ENCODE peak calls at places on chromosomes 16 and 17, in six cellular contexts. X is tibial artery, I is fibroblast of lung, N is prostate gland, C is ovary, Q is DND-41. L is an unnamed sample.

GRCh38 chr16:30924086-30924714 is 828 bp downstream of the FBXL19 start:
- DNase-seq in X (no peak), I (no peak), N (no peak), C (peak; percentile 53), Q (peak; percentile 41), L (no peak)

GRCh38 chr16:64305663-64306062 is 816.2 kb downstream of the CDH11 start:
- DNase-seq in X (no peak), I (no peak), N (no peak), C (no peak), Q (no peak), L (peak; percentile 8)

GRCh38 chr17:50371526-50371925 is 1.5 kb downstream of the MRPL27 start:
- DNase-seq in X (no peak), I (no peak), N (no peak), C (no peak), Q (no peak), L (no peak)

GRCh38 chr17:68291836-68292688 is 767 bp downstream of the ARSG start:
- DNase-seq in X (peak; percentile 72), I (peak; percentile 77), N (peak; percentile 39), C (peak; percentile 57), Q (peak; percentile 95), L (peak; percentile 66)

GRCh38 chr16:25126820-25127232 is 15.3 kb downstream of the LCMT1 start:
- DNase-seq in X (no peak), I (peak; percentile 94), N (no peak), C (no peak), Q (peak; percentile 32), L (no peak)

GRCh38 chr17:76968707-76969597 is 100.7 kb downstream of the MGAT5B start:
- DNase-seq in X (no peak), I (peak; percentile 48), N (no peak), C (no peak), Q (peak; percentile 58), L (peak; percentile 74)

GRCh38 chr17:72423286-72423589 is 302.4 kb downstream of the SOX9 start:
- DNase-seq in X (no peak), I (no peak), N (no peak), C (no peak), Q (no peak), L (no peak)

GRCh38 chr16:73049051-73049910 is 1.4 kb upstream of the ZFHX3 start:
- DNase-seq in X (peak; percentile 20), I (no peak), N (no peak), C (no peak), Q (no peak), L (no peak)

GRCh38 chr16:87185313-87185712 is 131.9 kb downstream of the C16orf95 start:
- DNase-seq in X (no peak), I (no peak), N (no peak), C (no peak), Q (no peak), L (no peak)

GRCh38 chr16:720507-720989 is 398 bp upstream of the ANTKMT start:
- DNase-seq in X (no peak), I (peak; percentile 73), N (no peak), C (peak; percentile 36), Q (no peak), L (peak; percentile 94)

GRCh38 chr16:69526831-69527655 is 38.7 kb upstream of the NFAT5 start:
- DNase-seq in X (no peak), I (no peak), N (no peak), C (no peak), Q (no peak), L (no peak)

GRCh38 chr16:51630051-51630450 is 479.0 kb upstream of the SALL1 start:
- DNase-seq in X (no peak), I (no peak), N (no peak), C (no peak), Q (no peak), L (no peak)

GRCh38 chr16:55713103-55713502 is 57.3 kb downstream of the SLC6A2 start:
- DNase-seq in X (no peak), I (no peak), N (no peak), C (no peak), Q (no peak), L (no peak)

GRCh38 chr16:1432388-1433262 is 1.7 kb downstream of the PERCC1 start:
- DNase-seq in X (no peak), I (no peak), N (no peak), C (no peak), Q (no peak), L (no peak)

GRCh38 chr17:27294689-27295630 is 1.0 kb downstream of the WSB1 start:
- DNase-seq in X (peak; percentile 82), I (peak; percentile 87), N (peak; percentile 79), C (peak; percentile 63), Q (peak; percentile 68), L (peak; percentile 55)

GRCh38 chr17:6455321-6455705 is 11.1 kb downstream of the PIMREG start:
- DNase-seq in X (no peak), I (peak; percentile 35), N (no peak), C (no peak), Q (no peak), L (no peak)

GRCh38 chr17:45824901-45825492 is 19.7 kb upstream of the SPPL2C start:
- DNase-seq in X (no peak), I (no peak), N (no peak), C (no peak), Q (no peak), L (no peak)

GRCh38 chr17:68843522-68843921 is 111.7 kb downstream of the ABCA8 start:
- DNase-seq in X (no peak), I (no peak), N (no peak), C (no peak), Q (no peak), L (no peak)

GRCh38 chr17:39325528-39326240 is 75.7 kb downstream of the FBXL20 start:
- DNase-seq in X (no peak), I (no peak), N (no peak), C (no peak), Q (no peak), L (no peak)

GRCh38 chr17:55264273-55264639 is 504 bp upstream of the HLF start:
- DNase-seq in X (no peak), I (no peak), N (no peak), C (no peak), Q (no peak), L (peak; percentile 49)

GRCh38 chr17:81052199-81052997 is 17.4 kb downstream of the BAIAP2 start:
- DNase-seq in X (no peak), I (peak; percentile 50), N (no peak), C (no peak), Q (no peak), L (peak; percentile 35)

GRCh38 chr17:40607641-40608040 is 40.0 kb downstream of the SMARCE1 start:
- DNase-seq in X (no peak), I (no peak), N (no peak), C (no peak), Q (no peak), L (no peak)

GRCh38 chr16:84941916-84942315 is 69.4 kb downstream of the ZDHHC7 start:
- DNase-seq in X (no peak), I (peak; percentile 84), N (no peak), C (no peak), Q (no peak), L (no peak)

GRCh38 chr17:79728908-79729471 is 1.8 kb upstream of the ENPP7 start:
- DNase-seq in X (no peak), I (no peak), N (no peak), C (no peak), Q (no peak), L (no peak)

GRCh38 chr17:79730769-79731483 is at the start of gene ENPP7:
- DNase-seq in X (no peak), I (no peak), N (no peak), C (no peak), Q (no peak), L (no peak)

GRCh38 chr17:79729761-79730160 is 982 bp upstream of the ENPP7 start:
- DNase-seq in X (no peak), I (no peak), N (no peak), C (no peak), Q (no peak), L (no peak)

GRCh38 chr17:79730437-79730768 is 340 bp upstream of the ENPP7 start:
- DNase-seq in X (no peak), I (no peak), N (no peak), C (no peak), Q (no peak), L (no peak)

GRCh38 chr17:79728169-79728907 is 2.4 kb upstream of the ENPP7 start:
- DNase-seq in X (peak; percentile 86), I (peak; percentile 85), N (peak; percentile 62), C (peak; percentile 70), Q (peak; percentile 90), L (peak; percentile 90)
- H3K27ac ChIP-seq in X (no peak overlapping the region), I (peak overlapping the region; percentile 32), N (no peak overlapping the region), C (no peak overlapping the region), Q (no peak overlapping the region), L (no peak overlapping the region)

GRCh38 chr17:74769266-74769855 is 6.8 kb downstream of the NAT9 start:
- DNase-seq in X (no peak), I (no peak), N (no peak), C (no peak), Q (no peak), L (no peak)

GRCh38 chr17:74768069-74768762 is 7.9 kb downstream of the NAT9 start:
- DNase-seq in X (peak; percentile 66), I (peak; percentile 71), N (no peak), C (no peak), Q (no peak), L (no peak)

GRCh38 chr17:74769856-74770497 is 6.2 kb downstream of the NAT9 start:
- DNase-seq in X (no peak), I (no peak), N (no peak), C (no peak), Q (no peak), L (no peak)

GRCh38 chr17:74767111-74767516 is 9.0 kb downstream of the NAT9 start:
- DNase-seq in X (no peak), I (no peak), N (no peak), C (no peak), Q (no peak), L (no peak)

GRCh38 chr17:74768763-74769114 is 7.4 kb downstream of the NAT9 start:
- DNase-seq in X (no peak), I (no peak), N (no peak), C (no peak), Q (no peak), L (no peak)
- H3K27ac ChIP-seq in X (peak overlapping the region; percentile 64), I (peak overlapping the region; percentile 27), N (peak overlapping the region; percentile 26), C (no peak overlapping the region), Q (no peak overlapping the region), L (no peak overlapping the region)

DNA sequence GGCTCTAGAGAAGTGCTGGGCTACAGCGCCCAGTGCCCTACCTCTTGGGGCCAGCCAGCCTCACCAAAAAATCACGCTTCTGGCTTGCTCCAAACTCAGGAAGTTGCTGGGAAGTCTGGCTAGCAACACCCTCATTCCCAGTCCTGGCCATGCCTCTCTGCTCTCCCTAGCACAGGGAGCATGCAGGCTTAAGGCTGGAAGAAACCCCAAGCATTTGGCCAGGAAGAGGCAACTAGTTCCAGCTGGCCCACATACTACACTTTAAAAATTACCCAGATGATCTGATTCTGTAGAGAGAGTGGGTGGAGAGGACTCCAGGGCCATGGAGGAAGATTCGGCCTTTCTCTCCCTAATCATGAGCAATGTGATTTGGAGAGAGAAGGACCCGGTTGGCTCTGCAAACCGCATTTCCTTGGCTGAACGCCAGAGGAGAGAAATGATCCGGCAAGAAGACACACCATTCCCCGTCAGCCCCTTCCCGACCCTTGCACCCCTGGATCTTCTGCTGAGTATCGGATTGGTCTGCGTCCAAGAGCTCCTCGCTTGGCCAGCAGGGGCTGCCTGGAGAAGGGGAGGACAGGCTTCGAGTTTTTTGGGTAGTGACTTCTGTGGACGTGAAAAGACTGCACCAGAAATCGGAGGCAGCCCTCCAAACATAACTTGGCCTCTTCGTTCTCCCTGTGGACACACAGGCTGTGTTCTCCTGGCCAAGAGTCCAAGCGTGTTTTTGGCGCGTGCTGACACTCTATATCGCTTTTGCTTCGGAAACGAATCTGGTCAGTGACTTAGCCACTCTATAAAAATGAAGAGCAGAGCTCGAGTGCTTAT is 406.3 kb downstream of the WWOX start:
- DNase-seq in X (peak; percentile 63), I (peak; percentile 25), N (no peak), C (peak; percentile 91), Q (no peak), L (peak; percentile 94)
- H3K27ac ChIP-seq in X (peak overlapping the region; percentile 55), I (no peak overlapping the region), N (no peak overlapping the region), C (no peak overlapping the region), Q (no peak overlapping the region), L (peak overlapping the region; percentile 82)

GRCh38 chr17:8311131-8311790 is 1.2 kb downstream of the ARHGEF15 start:
- DNase-seq in X (no peak), I (no peak), N (no peak), C (no peak), Q (no peak), L (no peak)
- H3K27ac ChIP-seq in X (no peak overlapping the region), I (no peak overlapping the region), N (no peak overlapping the region), C (no peak overlapping the region), Q (no peak overlapping the region), L (no peak overlapping the region)